ENCODE peak calls at places on chromosome 4, in ten cellular contexts. One of them, this sample, is unnamed.

GRCh38 chr4:83490876-83491450 is 6.1 kb upstream of the ABRAXAS1 start:
- DNase-seq in GM06990: no peak
- DNase-seq in stimulated activated CD8-positive, alpha-beta memory T cell treated with anti-CD3 and anti-CD28 coated beads, Interleukin-4, amount 100 ng/mL, for 24 hours: no peak
- DNase-seq in amniotic stem cell: no peak
- DNase-seq in stimulated activated CD4-positive, alpha-beta T cell treated with anti-CD3 and anti-CD28 coated beads, Interleukin-12 subunit alpha, Interleukin-12 subunit beta, amount 100 ng/mL, for 48 hours: no peak
- DNase-seq in tibial nerve: no peak
- DNase-seq in NCI-H2029 treated with DMSO at 0.1 percent for 48 hours: no peak
- DNase-seq in progenitor cell of endocrine pancreas: no peak
- DNase-seq in NCI-H1048: no peak
- DNase-seq in amygdala: no peak
- DNase-seq in this sample: no peak

GRCh38 chr4:31104033-31104432 is 383.9 kb downstream of the PCDH7 start:
- DNase-seq in stimulated activated CD8-positive, alpha-beta memory T cell treated with anti-CD3 and anti-CD28 coated beads, Interleukin-4, amount 100 ng/mL, for 24 hours: no peak
- DNase-seq in amniotic stem cell: no peak
- DNase-seq in NCI-H1048: no peak
- DNase-seq in stimulated activated CD4-positive, alpha-beta T cell treated with anti-CD3 and anti-CD28 coated beads, Interleukin-12 subunit alpha, Interleukin-12 subunit beta, amount 100 ng/mL, for 48 hours: no peak
- DNase-seq in GM06990: no peak
- DNase-seq in amygdala: no peak
- DNase-seq in tibial nerve: no peak
- DNase-seq in progenitor cell of endocrine pancreas: no peak
- DNase-seq in NCI-H2029 treated with DMSO at 0.1 percent for 48 hours: no peak
- DNase-seq in this sample: no peak

GRCh38 chr4:1855334-1856070 is 454 bp downstream of the LETM1 start:
- DNase-seq in amniotic stem cell: no peak
- DNase-seq in stimulated activated CD8-positive, alpha-beta memory T cell treated with anti-CD3 and anti-CD28 coated beads, Interleukin-4, amount 100 ng/mL, for 24 hours: no peak
- DNase-seq in amygdala: no peak
- DNase-seq in NCI-H1048: no peak
- DNase-seq in stimulated activated CD4-positive, alpha-beta T cell treated with anti-CD3 and anti-CD28 coated beads, Interleukin-12 subunit alpha, Interleukin-12 subunit beta, amount 100 ng/mL, for 48 hours: no peak
- DNase-seq in progenitor cell of endocrine pancreas: peak; percentile 25
- DNase-seq in tibial nerve: no peak
- DNase-seq in NCI-H2029 treated with DMSO at 0.1 percent for 48 hours: no peak
- DNase-seq in GM06990: peak; percentile 56
- DNase-seq in this sample: no peak

GRCh38 chr4:128285085-128286023 is 2.3 kb downstream of the PGRMC2 start:
- DNase-seq in stimulated activated CD4-positive, alpha-beta T cell treated with anti-CD3 and anti-CD28 coated beads, Interleukin-12 subunit alpha, Interleukin-12 subunit beta, amount 100 ng/mL, for 48 hours: no peak
- DNase-seq in tibial nerve: no peak
- DNase-seq in progenitor cell of endocrine pancreas: no peak
- DNase-seq in stimulated activated CD8-positive, alpha-beta memory T cell treated with anti-CD3 and anti-CD28 coated beads, Interleukin-4, amount 100 ng/mL, for 24 hours: no peak
- DNase-seq in amygdala: no peak
- DNase-seq in GM06990: no peak
- DNase-seq in NCI-H1048: no peak
- DNase-seq in NCI-H2029 treated with DMSO at 0.1 percent for 48 hours: peak; percentile 18
- DNase-seq in amniotic stem cell: no peak
- DNase-seq in this sample: no peak

GRCh38 chr4:168496834-168497233 is at the start of gene PALLD:
- DNase-seq in stimulated activated CD8-positive, alpha-beta memory T cell treated with anti-CD3 and anti-CD28 coated beads, Interleukin-4, amount 100 ng/mL, for 24 hours: no peak
- DNase-seq in stimulated activated CD4-positive, alpha-beta T cell treated with anti-CD3 and anti-CD28 coated beads, Interleukin-12 subunit alpha, Interleukin-12 subunit beta, amount 100 ng/mL, for 48 hours: no peak
- DNase-seq in GM06990: no peak
- DNase-seq in amygdala: no peak
- DNase-seq in tibial nerve: no peak
- DNase-seq in NCI-H1048: no peak
- DNase-seq in NCI-H2029 treated with DMSO at 0.1 percent for 48 hours: no peak
- DNase-seq in progenitor cell of endocrine pancreas: no peak
- DNase-seq in amniotic stem cell: no peak
- DNase-seq in this sample: no peak

GRCh38 chr4:38684951-38685350 is 21.0 kb downstream of the KLF3 start:
- DNase-seq in stimulated activated CD8-positive, alpha-beta memory T cell treated with anti-CD3 and anti-CD28 coated beads, Interleukin-4, amount 100 ng/mL, for 24 hours: no peak
- DNase-seq in tibial nerve: no peak
- DNase-seq in amniotic stem cell: no peak
- DNase-seq in NCI-H1048: no peak
- DNase-seq in amygdala: no peak
- DNase-seq in NCI-H2029 treated with DMSO at 0.1 percent for 48 hours: no peak
- DNase-seq in stimulated activated CD4-positive, alpha-beta T cell treated with anti-CD3 and anti-CD28 coated beads, Interleukin-12 subunit alpha, Interleukin-12 subunit beta, amount 100 ng/mL, for 48 hours: no peak
- DNase-seq in progenitor cell of endocrine pancreas: no peak
- DNase-seq in GM06990: no peak
- DNase-seq in this sample: no peak

GRCh38 chr4:115042496-115042895 is 70.9 kb downstream of the NDST4 start:
- DNase-seq in GM06990: no peak
- DNase-seq in progenitor cell of endocrine pancreas: no peak
- DNase-seq in stimulated activated CD8-positive, alpha-beta memory T cell treated with anti-CD3 and anti-CD28 coated beads, Interleukin-4, amount 100 ng/mL, for 24 hours: no peak
- DNase-seq in NCI-H1048: no peak
- DNase-seq in amygdala: no peak
- DNase-seq in NCI-H2029 treated with DMSO at 0.1 percent for 48 hours: no peak
- DNase-seq in stimulated activated CD4-positive, alpha-beta T cell treated with anti-CD3 and anti-CD28 coated beads, Interleukin-12 subunit alpha, Interleukin-12 subunit beta, amount 100 ng/mL, for 48 hours: no peak
- DNase-seq in amniotic stem cell: no peak
- DNase-seq in tibial nerve: no peak
- DNase-seq in this sample: no peak

GRCh38 chr4:13476915-13477314 is 7.2 kb downstream of the RAB28 start:
- DNase-seq in progenitor cell of endocrine pancreas: no peak
- DNase-seq in stimulated activated CD8-positive, alpha-beta memory T cell treated with anti-CD3 and anti-CD28 coated beads, Interleukin-4, amount 100 ng/mL, for 24 hours: no peak
- DNase-seq in tibial nerve: no peak
- DNase-seq in NCI-H2029 treated with DMSO at 0.1 percent for 48 hours: no peak
- DNase-seq in NCI-H1048: no peak
- DNase-seq in amygdala: no peak
- DNase-seq in GM06990: peak; percentile 8
- DNase-seq in amniotic stem cell: peak; percentile 33
- DNase-seq in stimulated activated CD4-positive, alpha-beta T cell treated with anti-CD3 and anti-CD28 coated beads, Interleukin-12 subunit alpha, Interleukin-12 subunit beta, amount 100 ng/mL, for 48 hours: no peak
- DNase-seq in this sample: no peak

GRCh38 chr4:57154926-57155325 is 44.7 kb upstream of the IGFBP7 start:
- DNase-seq in stimulated activated CD8-positive, alpha-beta memory T cell treated with anti-CD3 and anti-CD28 coated beads, Interleukin-4, amount 100 ng/mL, for 24 hours: no peak
- DNase-seq in stimulated activated CD4-positive, alpha-beta T cell treated with anti-CD3 and anti-CD28 coated beads, Interleukin-12 subunit alpha, Interleukin-12 subunit beta, amount 100 ng/mL, for 48 hours: no peak
- DNase-seq in amniotic stem cell: no peak
- DNase-seq in NCI-H1048: no peak
- DNase-seq in NCI-H2029 treated with DMSO at 0.1 percent for 48 hours: no peak
- DNase-seq in amygdala: no peak
- DNase-seq in progenitor cell of endocrine pancreas: no peak
- DNase-seq in tibial nerve: no peak
- DNase-seq in GM06990: no peak
- DNase-seq in this sample: no peak

GRCh38 chr4:143025111-143025704 is 159.5 kb upstream of the USP38 start:
- DNase-seq in NCI-H1048: no peak
- DNase-seq in stimulated activated CD8-positive, alpha-beta memory T cell treated with anti-CD3 and anti-CD28 coated beads, Interleukin-4, amount 100 ng/mL, for 24 hours: no peak
- DNase-seq in GM06990: no peak
- DNase-seq in NCI-H2029 treated with DMSO at 0.1 percent for 48 hours: no peak
- DNase-seq in tibial nerve: no peak
- DNase-seq in progenitor cell of endocrine pancreas: no peak
- DNase-seq in amniotic stem cell: peak; percentile 2
- DNase-seq in stimulated activated CD4-positive, alpha-beta T cell treated with anti-CD3 and anti-CD28 coated beads, Interleukin-12 subunit alpha, Interleukin-12 subunit beta, amount 100 ng/mL, for 48 hours: no peak
- DNase-seq in amygdala: no peak
- DNase-seq in this sample: no peak

GRCh38 chr4:152064282-152064681 is 303.5 kb upstream of the GATB start:
- DNase-seq in NCI-H2029 treated with DMSO at 0.1 percent for 48 hours: no peak
- DNase-seq in progenitor cell of endocrine pancreas: no peak
- DNase-seq in stimulated activated CD8-positive, alpha-beta memory T cell treated with anti-CD3 and anti-CD28 coated beads, Interleukin-4, amount 100 ng/mL, for 24 hours: no peak
- DNase-seq in NCI-H1048: no peak
- DNase-seq in amygdala: no peak
- DNase-seq in tibial nerve: no peak
- DNase-seq in GM06990: no peak
- DNase-seq in amniotic stem cell: no peak
- DNase-seq in stimulated activated CD4-positive, alpha-beta T cell treated with anti-CD3 and anti-CD28 coated beads, Interleukin-12 subunit alpha, Interleukin-12 subunit beta, amount 100 ng/mL, for 48 hours: no peak
- DNase-seq in this sample: no peak

GRCh38 chr4:152735302-152735917 is 44.1 kb downstream of the TIGD4 start:
- DNase-seq in stimulated activated CD4-positive, alpha-beta T cell treated with anti-CD3 and anti-CD28 coated beads, Interleukin-12 subunit alpha, Interleukin-12 subunit beta, amount 100 ng/mL, for 48 hours: no peak
- DNase-seq in amniotic stem cell: no peak
- DNase-seq in GM06990: peak; percentile 24
- DNase-seq in stimulated activated CD8-positive, alpha-beta memory T cell treated with anti-CD3 and anti-CD28 coated beads, Interleukin-4, amount 100 ng/mL, for 24 hours: no peak
- DNase-seq in amygdala: no peak
- DNase-seq in tibial nerve: no peak
- DNase-seq in progenitor cell of endocrine pancreas: no peak
- DNase-seq in NCI-H2029 treated with DMSO at 0.1 percent for 48 hours: peak; percentile 35
- DNase-seq in NCI-H1048: peak; percentile 6
- DNase-seq in this sample: no peak

GRCh38 chr4:124167602-124168001 is 544.9 kb downstream of the ANKRD50 start:
- DNase-seq in stimulated activated CD8-positive, alpha-beta memory T cell treated with anti-CD3 and anti-CD28 coated beads, Interleukin-4, amount 100 ng/mL, for 24 hours: no peak
- DNase-seq in tibial nerve: no peak
- DNase-seq in stimulated activated CD4-positive, alpha-beta T cell treated with anti-CD3 and anti-CD28 coated beads, Interleukin-12 subunit alpha, Interleukin-12 subunit beta, amount 100 ng/mL, for 48 hours: no peak
- DNase-seq in GM06990: no peak
- DNase-seq in NCI-H1048: no peak
- DNase-seq in NCI-H2029 treated with DMSO at 0.1 percent for 48 hours: no peak
- DNase-seq in amniotic stem cell: no peak
- DNase-seq in progenitor cell of endocrine pancreas: no peak
- DNase-seq in amygdala: no peak
- DNase-seq in this sample: no peak

GRCh38 chr4:19983072-19983471 is 268.6 kb upstream of the SLIT2 start:
- DNase-seq in GM06990: no peak
- DNase-seq in NCI-H2029 treated with DMSO at 0.1 percent for 48 hours: no peak
- DNase-seq in amygdala: no peak
- DNase-seq in stimulated activated CD4-positive, alpha-beta T cell treated with anti-CD3 and anti-CD28 coated beads, Interleukin-12 subunit alpha, Interleukin-12 subunit beta, amount 100 ng/mL, for 48 hours: no peak
- DNase-seq in tibial nerve: no peak
- DNase-seq in progenitor cell of endocrine pancreas: no peak
- DNase-seq in NCI-H1048: no peak
- DNase-seq in amniotic stem cell: peak; percentile 95
- DNase-seq in stimulated activated CD8-positive, alpha-beta memory T cell treated with anti-CD3 and anti-CD28 coated beads, Interleukin-4, amount 100 ng/mL, for 24 hours: no peak
- DNase-seq in this sample: no peak

GRCh38 chr4:46852839-46853238 is 56.2 kb downstream of the COX7B2 start:
- DNase-seq in tibial nerve: no peak
- DNase-seq in amygdala: no peak
- DNase-seq in progenitor cell of endocrine pancreas: no peak
- DNase-seq in amniotic stem cell: no peak
- DNase-seq in GM06990: no peak
- DNase-seq in NCI-H1048: no peak
- DNase-seq in NCI-H2029 treated with DMSO at 0.1 percent for 48 hours: no peak
- DNase-seq in stimulated activated CD8-positive, alpha-beta memory T cell treated with anti-CD3 and anti-CD28 coated beads, Interleukin-4, amount 100 ng/mL, for 24 hours: no peak
- DNase-seq in stimulated activated CD4-positive, alpha-beta T cell treated with anti-CD3 and anti-CD28 coated beads, Interleukin-12 subunit alpha, Interleukin-12 subunit beta, amount 100 ng/mL, for 48 hours: no peak
- DNase-seq in this sample: no peak

GRCh38 chr4:24794916-24795665 is at the start of gene SOD3:
- DNase-seq in amniotic stem cell: peak; percentile 56
- DNase-seq in amygdala: peak; percentile 30
- DNase-seq in GM06990: no peak
- DNase-seq in stimulated activated CD8-positive, alpha-beta memory T cell treated with anti-CD3 and anti-CD28 coated beads, Interleukin-4, amount 100 ng/mL, for 24 hours: no peak
- DNase-seq in tibial nerve: peak; percentile 75
- DNase-seq in stimulated activated CD4-positive, alpha-beta T cell treated with anti-CD3 and anti-CD28 coated beads, Interleukin-12 subunit alpha, Interleukin-12 subunit beta, amount 100 ng/mL, for 48 hours: no peak
- DNase-seq in progenitor cell of endocrine pancreas: peak; percentile 42
- DNase-seq in NCI-H2029 treated with DMSO at 0.1 percent for 48 hours: no peak
- DNase-seq in NCI-H1048: no peak
- DNase-seq in this sample: peak; percentile 39

This sample was measured in neural crest cell.